ENCODE peak calls at places on chromosome 20, in six cellular contexts. O, W, C, Q, Y and N are unnamed samples.
A peak's percentile ranks its signal among the peaks of the same experiment; 100 is the strongest.

GRCh38 chr20:10788055-10788454 is 114.3 kb upstream of the JAG1 start:
- DNase-seq in O (no peak), W (no peak), C (no peak), Q (no peak), Y (no peak), N (no peak)

GRCh38 chr20:58618694-58619540 is 32.2 kb upstream of the STX16 start:
- DNase-seq in O (no peak), W (no peak), C (no peak), Q (peak; percentile 97), Y (no peak), N (no peak)

GRCh38 chr20:34825530-34826362 is at the start of gene NCOA6:
- DNase-seq in O (peak; percentile 85), W (no peak), C (peak; percentile 70), Q (peak; percentile 87), Y (peak; percentile 89), N (peak; percentile 85)

GRCh38 chr20:49140411-49140810 is 47.7 kb downstream of the STAU1 start:
- DNase-seq in O (no peak), W (no peak), C (no peak), Q (peak; percentile 6), Y (no peak), N (no peak)

GRCh38 chr20:32706486-32706885 is 32.7 kb upstream of the C20orf203 start:
- DNase-seq in O (no peak), W (no peak), C (no peak), Q (no peak), Y (no peak), N (no peak)

GRCh38 chr20:57459897-57460663 is 64.9 kb downstream of the CTCFL start:
- DNase-seq in O (no peak), W (no peak), C (no peak), Q (no peak), Y (no peak), N (no peak)

GRCh38 chr20:63520594-63520938 is at the start of gene PPDPF:
- DNase-seq in O (peak; percentile 82), W (peak; percentile 78), C (peak; percentile 70), Q (peak; percentile 84), Y (peak; percentile 98), N (peak; percentile 87)

GRCh38 chr20:62588458-62589149 is 53.7 kb upstream of the SLCO4A1 start:
- DNase-seq in O (no peak), W (no peak), C (no peak), Q (no peak), Y (no peak), N (no peak)

GRCh38 chr20:36573798-36574277 is 441 bp downstream of the TGIF2 start:
- DNase-seq in O (no peak), W (peak; percentile 12), C (no peak), Q (no peak), Y (peak; percentile 81), N (peak; percentile 55)

GRCh38 chr20:43022568-43022967 is 167.1 kb downstream of the PTPRT start:
- DNase-seq in O (no peak), W (no peak), C (no peak), Q (no peak), Y (no peak), N (no peak)

GRCh38 chr20:52984451-52984810 is 12.3 kb downstream of the TSHZ2 start:
- DNase-seq in O (no peak), W (no peak), C (no peak), Q (no peak), Y (no peak), N (no peak)

GRCh38 chr20:62835931-62836861 is 19.3 kb downstream of the COL9A3 start:
- DNase-seq in O (no peak), W (no peak), C (no peak), Q (no peak), Y (no peak), N (no peak)

GRCh38 chr20:22368235-22368634 is 216.1 kb downstream of the FOXA2 start:
- DNase-seq in O (no peak), W (no peak), C (no peak), Q (no peak), Y (no peak), N (no peak)

GRCh38 chr20:34703061-34703572 is 1.0 kb upstream of the TP53INP2 start:
- DNase-seq in O (no peak), W (no peak), C (no peak), Q (no peak), Y (no peak), N (no peak)

GRCh38 chr20:54085910-54086309 is 15.5 kb upstream of the BCAS1 start:
- DNase-seq in O (no peak), W (no peak), C (no peak), Q (no peak), Y (no peak), N (no peak)

GRCh38 chr20:62523473-62524203 is 47.8 kb upstream of the GATA5 start:
- DNase-seq in O (no peak), W (peak; percentile 36), C (no peak), Q (no peak), Y (no peak), N (no peak)

GRCh38 chr20:10863337-10864060 is 189.7 kb upstream of the JAG1 start:
- DNase-seq in O (no peak), W (no peak), C (no peak), Q (peak; percentile 91), Y (no peak), N (no peak)

GRCh38 chr20:62980970-62981369 is 25.8 kb downstream of the BHLHE23 start:
- DNase-seq in O (peak; percentile 55), W (no peak), C (peak; percentile 33), Q (peak; percentile 10), Y (no peak), N (no peak)

GRCh38 chr20:60921021-60921622 is 330.9 kb upstream of the CDH4 start:
- DNase-seq in O (no peak), W (peak; percentile 2), C (no peak), Q (peak; percentile 18), Y (no peak), N (no peak)

GRCh38 chr20:58515240-58516212 is at the start of gene APCDD1L:
- DNase-seq in O (no peak), W (no peak), C (no peak), Q (peak; percentile 36), Y (no peak), N (no peak)

GRCh38 chr20:48329216-48329615 is 498.6 kb downstream of the PREX1 start:
- DNase-seq in O (no peak), W (no peak), C (no peak), Q (no peak), Y (no peak), N (no peak)